ENCODE peak calls at places on chromosomes 11 and 22, in six cellular contexts. One of them, this sample, is unnamed.

GRCh38 chr11:73538381-73538872 is 59.5 kb downstream of the FAM168A start:
- DNase-seq in heart right ventricle: no peak
- DNase-seq in prostate gland: no peak
- DNase-seq in bronchial epithelial cell: no peak
- DNase-seq in left lung: no peak
- DNase-seq in A549: no peak
- DNase-seq in this sample: no peak

GRCh38 chr11:79439893-79440450 is 858 bp downstream of the TENM4 start:
- DNase-seq in heart right ventricle: peak
- DNase-seq in prostate gland: no peak
- DNase-seq in bronchial epithelial cell: no peak
- DNase-seq in left lung: no peak
- DNase-seq in A549: no peak
- DNase-seq in this sample: no peak

GRCh38 chr11:106958506-106959248 is 59.6 kb downstream of the GUCY1A2 start:
- DNase-seq in heart right ventricle: no peak
- DNase-seq in prostate gland: no peak
- DNase-seq in bronchial epithelial cell: no peak
- DNase-seq in left lung: no peak
- DNase-seq in A549: no peak
- DNase-seq in this sample: no peak

GRCh38 chr11:8814209-8814922 is 96.6 kb upstream of the AKIP1 start:
- DNase-seq in heart right ventricle: no peak
- DNase-seq in prostate gland: no peak
- DNase-seq in bronchial epithelial cell: peak
- DNase-seq in left lung: no peak
- DNase-seq in A549: no peak
- DNase-seq in this sample: no peak

GRCh38 chr11:6328321-6328720 is 8.0 kb upstream of the CAVIN3 start:
- DNase-seq in heart right ventricle: no peak
- DNase-seq in prostate gland: no peak
- DNase-seq in bronchial epithelial cell: no peak
- DNase-seq in left lung: no peak
- DNase-seq in A549: no peak
- DNase-seq in this sample: no peak

GRCh38 chr11:47391077-47391583 is 12.8 kb upstream of the SPI1 start:
- DNase-seq in heart right ventricle: no peak
- DNase-seq in prostate gland: no peak
- DNase-seq in bronchial epithelial cell: no peak
- DNase-seq in left lung: peak
- DNase-seq in A549: no peak
- DNase-seq in this sample: no peak

GRCh38 chr11:114171257-114172054 is 111.9 kb downstream of the ZBTB16 start:
- DNase-seq in heart right ventricle: peak
- DNase-seq in prostate gland: no peak
- DNase-seq in bronchial epithelial cell: no peak
- DNase-seq in left lung: peak
- DNase-seq in A549: no peak
- DNase-seq in this sample: peak

GRCh38 chr22:27919943-27920755 is 1.1 kb upstream of the PITPNB start:
- DNase-seq in heart right ventricle: peak
- DNase-seq in prostate gland: no peak
- DNase-seq in bronchial epithelial cell: peak
- DNase-seq in left lung: no peak
- DNase-seq in A549: peak
- DNase-seq in this sample: peak

GRCh38 chr22:28600546-28601143 is 79.0 kb downstream of the TTC28 start:
- DNase-seq in heart right ventricle: peak
- DNase-seq in prostate gland: no peak
- DNase-seq in bronchial epithelial cell: peak
- DNase-seq in left lung: no peak
- DNase-seq in A549: peak
- DNase-seq in this sample: peak

GRCh38 chr11:60785136-60785535 is at the start of gene MS4A10:
- DNase-seq in heart right ventricle: no peak
- DNase-seq in prostate gland: no peak
- DNase-seq in bronchial epithelial cell: no peak
- DNase-seq in left lung: no peak
- DNase-seq in A549: no peak
- DNase-seq in this sample: no peak

GRCh38 chr11:125163431-125164011 is 1.0 kb upstream of the PKNOX2 start:
- DNase-seq in heart right ventricle: no peak
- DNase-seq in prostate gland: no peak
- DNase-seq in bronchial epithelial cell: no peak
- DNase-seq in left lung: no peak
- DNase-seq in A549: no peak
- DNase-seq in this sample: no peak

GRCh38 chr11:35487532-35488078 is 37.8 kb downstream of the PAMR1 start:
- DNase-seq in heart right ventricle: peak
- DNase-seq in prostate gland: no peak
- DNase-seq in bronchial epithelial cell: peak
- DNase-seq in left lung: no peak
- DNase-seq in A549: no peak
- DNase-seq in this sample: peak

GRCh38 chr11:62612366-62613274 is at the start of the genes EML3 and ROM1:
- DNase-seq in heart right ventricle: peak
- DNase-seq in prostate gland: peak
- DNase-seq in bronchial epithelial cell: peak
- DNase-seq in left lung: peak
- DNase-seq in A549: peak
- DNase-seq in this sample: peak

GRCh38 chr11:31655483-31655882 is 145.9 kb downstream of the ELP4 start:
- DNase-seq in heart right ventricle: no peak
- DNase-seq in prostate gland: no peak
- DNase-seq in bronchial epithelial cell: peak
- DNase-seq in left lung: no peak
- DNase-seq in A549: peak
- DNase-seq in this sample: peak

GRCh38 chr11:3006505-3007260 is 14.6 kb upstream of the NAP1L4 start:
- DNase-seq in heart right ventricle: no peak
- DNase-seq in prostate gland: no peak
- DNase-seq in bronchial epithelial cell: no peak
- DNase-seq in left lung: peak
- DNase-seq in A549: no peak
- DNase-seq in this sample: no peak

GRCh38 chr11:14537134-14537599 is 17.0 kb upstream of the PSMA1 start:
- DNase-seq in heart right ventricle: peak
- DNase-seq in prostate gland: no peak
- DNase-seq in bronchial epithelial cell: peak
- DNase-seq in left lung: no peak
- DNase-seq in A549: peak
- DNase-seq in this sample: peak

GRCh38 chr11:57792060-57792541 is 30.5 kb downstream of the CTNND1 start:
- DNase-seq in heart right ventricle: peak
- DNase-seq in prostate gland: peak
- DNase-seq in bronchial epithelial cell: peak
- DNase-seq in left lung: peak
- DNase-seq in A549: no peak
- DNase-seq in this sample: peak

GRCh38 chr11:126442523-126442922 is 87.0 kb downstream of the ST3GAL4 start:
- DNase-seq in heart right ventricle: no peak
- DNase-seq in prostate gland: no peak
- DNase-seq in bronchial epithelial cell: no peak
- DNase-seq in left lung: no peak
- DNase-seq in A549: no peak
- DNase-seq in this sample: no peak

GRCh38 chr11:128678017-128678416 is 15.9 kb upstream of the FLI1 start:
- DNase-seq in heart right ventricle: no peak
- DNase-seq in prostate gland: no peak
- DNase-seq in bronchial epithelial cell: no peak
- DNase-seq in left lung: no peak
- DNase-seq in A549: no peak
- DNase-seq in this sample: no peak

GRCh38 chr11:86249307-86250098 is 5.0 kb downstream of the EED start:
- DNase-seq in heart right ventricle: no peak
- DNase-seq in prostate gland: no peak
- DNase-seq in bronchial epithelial cell: no peak
- DNase-seq in left lung: no peak
- DNase-seq in A549: no peak
- DNase-seq in this sample: peak

GRCh38 chr22:22429374-22430108 is 79.0 kb downstream of the ZNF280B start:
- DNase-seq in heart right ventricle: no peak
- DNase-seq in prostate gland: no peak
- DNase-seq in bronchial epithelial cell: no peak
- DNase-seq in left lung: no peak
- DNase-seq in A549: no peak
- DNase-seq in this sample: no peak

GRCh38 chr22:26565889-26566288 is 24.0 kb downstream of the TPST2 start:
- DNase-seq in heart right ventricle: no peak
- DNase-seq in prostate gland: no peak
- DNase-seq in bronchial epithelial cell: no peak
- DNase-seq in left lung: no peak
- DNase-seq in A549: no peak
- DNase-seq in this sample: no peak

GRCh38 chr11:3155691-3156258 is 9.3 kb downstream of the OSBPL5 start:
- DNase-seq in heart right ventricle: no peak
- DNase-seq in prostate gland: no peak
- DNase-seq in bronchial epithelial cell: no peak
- DNase-seq in left lung: no peak
- DNase-seq in A549: no peak
- DNase-seq in this sample: peak

GRCh38 chr11:74460481-74461154 is 6.7 kb downstream of the KCNE3 start:
- DNase-seq in heart right ventricle: no peak
- DNase-seq in prostate gland: no peak
- DNase-seq in bronchial epithelial cell: peak
- DNase-seq in left lung: no peak
- DNase-seq in A549: no peak
- DNase-seq in this sample: peak

DNA sequence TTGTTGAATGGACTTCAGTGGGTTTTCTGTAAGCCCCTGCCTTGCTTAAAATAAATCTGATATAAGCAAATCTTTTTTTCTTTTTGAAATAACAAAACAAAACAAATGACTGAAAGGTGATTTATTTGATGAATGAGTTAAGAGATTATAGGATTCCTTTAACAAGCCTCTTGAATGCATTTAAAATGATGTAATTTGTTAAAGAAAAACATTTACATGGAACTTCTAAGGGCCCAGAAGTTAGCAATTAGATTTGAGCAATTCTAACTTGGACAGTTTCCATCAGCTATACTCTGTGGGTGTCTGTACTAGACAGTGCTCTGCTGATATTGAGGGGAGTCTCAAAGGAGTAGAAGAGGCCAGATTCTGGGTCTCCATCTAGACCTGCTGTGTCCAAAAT is 143.5 kb upstream of the RAG2 start:
- DNase-seq in heart right ventricle: no peak
- DNase-seq in prostate gland: no peak
- DNase-seq in bronchial epithelial cell: no peak
- DNase-seq in left lung: no peak
- DNase-seq in A549: no peak
- DNase-seq in this sample: peak
- TF ChIP-seq CTCF in heart right ventricle: no peak
- TF ChIP-seq CTCF in prostate gland: no peak
- TF ChIP-seq CTCF in bronchial epithelial cell: no peak
- TF ChIP-seq CTCF in left lung: no peak
- TF ChIP-seq CTCF in A549: no peak
- TF ChIP-seq CTCF in this sample: no peak

GRCh38 chr11:111409915-111410314 is 30.8 kb upstream of the POU2AF1 start:
- DNase-seq in heart right ventricle: no peak
- DNase-seq in prostate gland: no peak
- DNase-seq in bronchial epithelial cell: no peak
- DNase-seq in left lung: no peak
- DNase-seq in A549: no peak
- DNase-seq in this sample: no peak
- H3K4me3 ChIP-seq in heart right ventricle: no peak
- H3K4me3 ChIP-seq in prostate gland: no peak
- H3K4me3 ChIP-seq in bronchial epithelial cell: no peak
- H3K4me3 ChIP-seq in left lung: no peak
- H3K4me3 ChIP-seq in A549: no peak
- H3K4me3 ChIP-seq in this sample: no peak

GRCh38 chr22:45612451-45612901 is 59.2 kb upstream of the ATXN10 start:
- DNase-seq in heart right ventricle: peak
- DNase-seq in prostate gland: peak
- DNase-seq in bronchial epithelial cell: peak
- DNase-seq in left lung: peak
- DNase-seq in A549: no peak
- DNase-seq in this sample: peak
- TF ChIP-seq CTCF in heart right ventricle: no peak
- TF ChIP-seq CTCF in prostate gland: no peak
- TF ChIP-seq CTCF in bronchial epithelial cell: no peak
- TF ChIP-seq CTCF in left lung: no peak
- TF ChIP-seq CTCF in A549: no peak
- TF ChIP-seq CTCF in this sample: no peak

DNA sequence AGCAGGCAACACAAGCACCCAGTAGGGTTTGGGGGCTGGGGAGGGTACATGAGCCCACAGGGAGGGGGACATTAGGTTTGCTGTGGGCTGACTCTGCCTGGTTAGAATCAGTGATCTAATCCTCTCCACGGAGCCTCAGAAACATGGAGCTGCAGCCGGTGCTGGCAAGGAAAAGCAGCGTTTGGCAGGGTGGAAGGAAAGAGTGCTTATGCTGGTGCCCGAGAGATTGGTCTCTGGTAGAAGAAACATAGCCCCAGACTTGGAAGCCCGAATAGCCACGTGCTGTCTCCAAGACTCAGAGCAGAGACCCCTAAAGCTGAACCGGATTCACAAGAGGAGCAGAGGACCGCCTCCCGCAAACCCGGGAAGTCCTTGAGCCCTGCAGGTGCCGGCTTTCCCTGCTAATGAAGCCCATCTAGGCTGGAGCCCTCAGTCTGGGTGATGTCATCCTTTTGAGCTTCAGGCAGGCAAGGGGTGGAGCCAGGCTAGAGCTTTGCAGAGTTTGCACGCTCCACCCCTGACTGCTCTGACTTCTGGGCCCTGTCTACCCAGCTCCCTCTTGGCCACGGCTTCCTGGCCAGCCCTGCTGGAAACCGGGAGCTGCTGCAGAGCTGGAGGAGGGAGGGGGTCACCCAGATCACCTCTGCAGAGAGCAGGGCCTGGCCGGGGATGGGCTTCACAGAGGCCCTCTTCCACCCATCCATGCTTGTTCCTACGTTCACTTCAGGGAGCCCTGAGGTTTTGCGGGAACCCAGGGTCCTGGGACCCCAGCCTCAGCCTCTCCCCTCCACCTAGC is 35.0 kb upstream of the JAM3 start:
- DNase-seq in heart right ventricle: peak
- DNase-seq in prostate gland: peak
- DNase-seq in bronchial epithelial cell: peak
- DNase-seq in left lung: peak
- DNase-seq in A549: no peak
- DNase-seq in this sample: peak
- H3K4me3 ChIP-seq in heart right ventricle: no peak
- H3K4me3 ChIP-seq in prostate gland: no peak
- H3K4me3 ChIP-seq in bronchial epithelial cell: no peak
- H3K4me3 ChIP-seq in left lung: no peak
- H3K4me3 ChIP-seq in A549: no peak
- H3K4me3 ChIP-seq in this sample: no peak

GRCh38 chr22:31162015-31162765 is 2.2 kb downstream of the RNF185 start:
- DNase-seq in heart right ventricle: no peak
- DNase-seq in prostate gland: no peak
- DNase-seq in bronchial epithelial cell: no peak
- DNase-seq in left lung: no peak
- DNase-seq in A549: no peak
- DNase-seq in this sample: no peak
- TF ChIP-seq CTCF in heart right ventricle: no peak
- TF ChIP-seq CTCF in prostate gland: peak
- TF ChIP-seq CTCF in bronchial epithelial cell: no peak
- TF ChIP-seq CTCF in left lung: no peak
- TF ChIP-seq CTCF in A549: no peak
- TF ChIP-seq CTCF in this sample: peak

GRCh38 chr22:39421691-39422090 is 22.1 kb downstream of the TAB1 start:
- DNase-seq in heart right ventricle: no peak
- DNase-seq in prostate gland: no peak
- DNase-seq in bronchial epithelial cell: no peak
- DNase-seq in left lung: no peak
- DNase-seq in A549: no peak
- DNase-seq in this sample: no peak
- H3K4me3 ChIP-seq in heart right ventricle: no peak
- H3K4me3 ChIP-seq in prostate gland: no peak
- H3K4me3 ChIP-seq in bronchial epithelial cell: no peak
- H3K4me3 ChIP-seq in left lung: no peak
- H3K4me3 ChIP-seq in A549: no peak
- H3K4me3 ChIP-seq in this sample: no peak

This sample was measured in fibroblast of mammary gland.